ENCODE peak calls at places on chromosome 18, in six cellular contexts. P is substantia nigra, Z is hypothalamus, Q is brain microvascular endothelial cell, J is iPS DF 6.9, W is AG10803. I is an unnamed sample.

GRCh38 chr18:35934891-35935290 is 37.6 kb upstream of the RMP24 start:
- DNase-seq in W (no peak), J (no peak), Q (no peak), P (no peak), Z (no peak), I (no peak)

GRCh38 chr18:61817086-61817485 is 75.7 kb downstream of the RNF152 start:
- DNase-seq in Z (no peak), Q (peak; percentile 32), J (no peak), P (no peak), W (peak; percentile 56), I (no peak)

GRCh38 chr18:840080-840408 is 28.0 kb upstream of the YES1 start:
- DNase-seq in P (no peak), Z (no peak), J (no peak), W (no peak), Q (no peak), I (no peak)

GRCh38 chr18:27696148-27696547 is 480.8 kb downstream of the CDH2 start:
- DNase-seq in P (no peak), Q (no peak), J (no peak), Z (no peak), W (no peak), I (no peak)

GRCh38 chr18:42048150-42048549 is 93.1 kb downstream of the PIK3C3 start:
- DNase-seq in Q (peak; percentile 86), Z (no peak), J (no peak), P (no peak), W (peak; percentile 83), I (no peak)

GRCh38 chr18:57009836-57010235 is 137.1 kb upstream of the BOD1L2 start:
- DNase-seq in J (no peak), Z (no peak), W (peak; percentile 42), Q (no peak), P (no peak), I (no peak)

GRCh38 chr18:48037481-48038271 is 107.2 kb upstream of the SMAD2 start:
- DNase-seq in Z (no peak), W (no peak), J (no peak), P (no peak), Q (no peak), I (no peak)

GRCh38 chr18:32714571-32715148 is 58.2 kb downstream of the KLHL14 start:
- DNase-seq in W (peak; percentile 44), Z (peak; percentile 1), Q (peak; percentile 49), J (peak; percentile 57), P (no peak), I (peak; percentile 2)

GRCh38 chr18:36350211-36350610 is 52.7 kb downstream of the FHOD3 start:
- DNase-seq in W (no peak), P (no peak), Q (no peak), J (no peak), Z (no peak), I (no peak)

GRCh38 chr18:21489119-21489750 is 111.3 kb downstream of the ESCO1 start:
- DNase-seq in W (peak; percentile 43), J (peak; percentile 63), Q (peak; percentile 52), P (peak; percentile 17), Z (no peak), I (peak; percentile 2)

GRCh38 chr18:10422731-10423130 is 31.7 kb upstream of the APCDD1 start:
- DNase-seq in J (no peak), W (no peak), Q (no peak), P (no peak), Z (no peak), I (no peak)